ENCODE peak calls at places on chromosome 10, in ten cellular contexts. One of them, this sample, is unnamed.

GRCh38 chr10:86945361-86946214 is 11.8 kb downstream of the MMRN2 start:
- DNase-seq in CD4-positive, CD25-positive, alpha-beta regulatory T cell: no peak
- DNase-seq in MM.1S: no peak
- DNase-seq in CD8-positive, alpha-beta T cell: no peak
- DNase-seq in A549: no peak
- DNase-seq in SJSA1: no peak
- DNase-seq in AG09309: no peak
- DNase-seq in neural progenitor cell: peak
- DNase-seq in lower lobe of right lung: no peak
- DNase-seq in Peyer's patch: no peak
- DNase-seq in this sample: no peak

GRCh38 chr10:60883187-60883586 is 60.8 kb downstream of the RHOBTB1 start:
- DNase-seq in CD4-positive, CD25-positive, alpha-beta regulatory T cell: peak
- DNase-seq in MM.1S: peak
- DNase-seq in CD8-positive, alpha-beta T cell: no peak
- DNase-seq in A549: peak
- DNase-seq in SJSA1: no peak
- DNase-seq in AG09309: no peak
- DNase-seq in neural progenitor cell: peak
- DNase-seq in lower lobe of right lung: no peak
- DNase-seq in Peyer's patch: no peak
- DNase-seq in this sample: no peak

GRCh38 chr10:28054211-28054888 is 55.5 kb upstream of the ODAD2 start:
- DNase-seq in CD4-positive, CD25-positive, alpha-beta regulatory T cell: no peak
- DNase-seq in MM.1S: no peak
- DNase-seq in CD8-positive, alpha-beta T cell: no peak
- DNase-seq in A549: no peak
- DNase-seq in SJSA1: peak
- DNase-seq in AG09309: peak
- DNase-seq in neural progenitor cell: no peak
- DNase-seq in lower lobe of right lung: no peak
- DNase-seq in Peyer's patch: no peak
- DNase-seq in this sample: peak

GRCh38 chr10:96324447-96324846 is 20.2 kb downstream of the DNTT start:
- DNase-seq in CD4-positive, CD25-positive, alpha-beta regulatory T cell: no peak
- DNase-seq in MM.1S: no peak
- DNase-seq in CD8-positive, alpha-beta T cell: no peak
- DNase-seq in A549: no peak
- DNase-seq in SJSA1: no peak
- DNase-seq in AG09309: no peak
- DNase-seq in neural progenitor cell: no peak
- DNase-seq in lower lobe of right lung: no peak
- DNase-seq in Peyer's patch: no peak
- DNase-seq in this sample: no peak

GRCh38 chr10:46314046-46314445 is 27.2 kb downstream of the ANTXRL start:
- DNase-seq in CD4-positive, CD25-positive, alpha-beta regulatory T cell: no peak
- DNase-seq in MM.1S: no peak
- DNase-seq in CD8-positive, alpha-beta T cell: no peak
- DNase-seq in A549: no peak
- DNase-seq in SJSA1: no peak
- DNase-seq in AG09309: no peak
- DNase-seq in neural progenitor cell: no peak
- DNase-seq in lower lobe of right lung: no peak
- DNase-seq in Peyer's patch: peak
- DNase-seq in this sample: no peak

GRCh38 chr10:71587941-71588573 is 131.5 kb downstream of the C10orf105 start:
- DNase-seq in CD4-positive, CD25-positive, alpha-beta regulatory T cell: no peak
- DNase-seq in MM.1S: no peak
- DNase-seq in CD8-positive, alpha-beta T cell: no peak
- DNase-seq in A549: no peak
- DNase-seq in SJSA1: no peak
- DNase-seq in AG09309: no peak
- DNase-seq in neural progenitor cell: no peak
- DNase-seq in lower lobe of right lung: no peak
- DNase-seq in Peyer's patch: no peak
- DNase-seq in this sample: peak

GRCh38 chr10:43036581-43037428 is 40.1 kb upstream of the RET start:
- DNase-seq in CD4-positive, CD25-positive, alpha-beta regulatory T cell: no peak
- DNase-seq in MM.1S: no peak
- DNase-seq in CD8-positive, alpha-beta T cell: no peak
- DNase-seq in A549: no peak
- DNase-seq in SJSA1: no peak
- DNase-seq in AG09309: no peak
- DNase-seq in neural progenitor cell: no peak
- DNase-seq in lower lobe of right lung: no peak
- DNase-seq in Peyer's patch: peak
- DNase-seq in this sample: no peak

GRCh38 chr10:93656155-93656554 is 43.8 kb downstream of the PDE6C start:
- DNase-seq in CD4-positive, CD25-positive, alpha-beta regulatory T cell: no peak
- DNase-seq in MM.1S: no peak
- DNase-seq in CD8-positive, alpha-beta T cell: no peak
- DNase-seq in A549: no peak
- DNase-seq in SJSA1: no peak
- DNase-seq in AG09309: no peak
- DNase-seq in neural progenitor cell: no peak
- DNase-seq in lower lobe of right lung: no peak
- DNase-seq in Peyer's patch: no peak
- DNase-seq in this sample: no peak

GRCh38 chr10:43120948-43121290 is 17.3 kb upstream of the CSGALNACT2 start:
- DNase-seq in CD4-positive, CD25-positive, alpha-beta regulatory T cell: peak
- DNase-seq in MM.1S: no peak
- DNase-seq in CD8-positive, alpha-beta T cell: peak
- DNase-seq in A549: no peak
- DNase-seq in SJSA1: no peak
- DNase-seq in AG09309: no peak
- DNase-seq in neural progenitor cell: no peak
- DNase-seq in lower lobe of right lung: peak
- DNase-seq in Peyer's patch: no peak
- DNase-seq in this sample: no peak

GRCh38 chr10:100303724-100304319 is 17.3 kb upstream of the BLOC1S2 start:
- DNase-seq in CD4-positive, CD25-positive, alpha-beta regulatory T cell: peak
- DNase-seq in MM.1S: peak
- DNase-seq in CD8-positive, alpha-beta T cell: no peak
- DNase-seq in A549: peak
- DNase-seq in SJSA1: no peak
- DNase-seq in AG09309: no peak
- DNase-seq in neural progenitor cell: peak
- DNase-seq in lower lobe of right lung: no peak
- DNase-seq in Peyer's patch: no peak
- DNase-seq in this sample: no peak

GRCh38 chr10:53135897-53136253 is 363.3 kb upstream of the MBL2 start:
- DNase-seq in CD4-positive, CD25-positive, alpha-beta regulatory T cell: no peak
- DNase-seq in MM.1S: peak
- DNase-seq in CD8-positive, alpha-beta T cell: no peak
- DNase-seq in A549: no peak
- DNase-seq in SJSA1: no peak
- DNase-seq in AG09309: no peak
- DNase-seq in neural progenitor cell: no peak
- DNase-seq in lower lobe of right lung: no peak
- DNase-seq in Peyer's patch: no peak
- DNase-seq in this sample: no peak

GRCh38 chr10:80487791-80488538 is 33.9 kb downstream of the TSPAN14 start:
- DNase-seq in CD4-positive, CD25-positive, alpha-beta regulatory T cell: peak
- DNase-seq in MM.1S: no peak
- DNase-seq in CD8-positive, alpha-beta T cell: peak
- DNase-seq in A549: no peak
- DNase-seq in SJSA1: no peak
- DNase-seq in AG09309: no peak
- DNase-seq in neural progenitor cell: no peak
- DNase-seq in lower lobe of right lung: peak
- DNase-seq in Peyer's patch: no peak
- DNase-seq in this sample: no peak

GRCh38 chr10:72075184-72076115 is 12.9 kb downstream of the SPOCK2 start:
- DNase-seq in CD4-positive, CD25-positive, alpha-beta regulatory T cell: no peak
- DNase-seq in MM.1S: no peak
- DNase-seq in CD8-positive, alpha-beta T cell: no peak
- DNase-seq in A549: no peak
- DNase-seq in SJSA1: no peak
- DNase-seq in AG09309: no peak
- DNase-seq in neural progenitor cell: no peak
- DNase-seq in lower lobe of right lung: peak
- DNase-seq in Peyer's patch: peak
- DNase-seq in this sample: no peak

GRCh38 chr10:129136074-129136473 is 331.0 kb upstream of the MGMT start:
- DNase-seq in CD4-positive, CD25-positive, alpha-beta regulatory T cell: no peak
- DNase-seq in MM.1S: no peak
- DNase-seq in CD8-positive, alpha-beta T cell: no peak
- DNase-seq in A549: no peak
- DNase-seq in SJSA1: no peak
- DNase-seq in AG09309: no peak
- DNase-seq in neural progenitor cell: no peak
- DNase-seq in lower lobe of right lung: no peak
- DNase-seq in Peyer's patch: no peak
- DNase-seq in this sample: no peak

GRCh38 chr10:127536972-127537760 is 11.9 kb upstream of the NPS start:
- DNase-seq in CD4-positive, CD25-positive, alpha-beta regulatory T cell: no peak
- DNase-seq in MM.1S: no peak
- DNase-seq in CD8-positive, alpha-beta T cell: no peak
- DNase-seq in A549: no peak
- DNase-seq in SJSA1: no peak
- DNase-seq in AG09309: no peak
- DNase-seq in neural progenitor cell: no peak
- DNase-seq in lower lobe of right lung: no peak
- DNase-seq in Peyer's patch: no peak
- DNase-seq in this sample: no peak

GRCh38 chr10:70053896-70054641 is 1.4 kb downstream of the MACROH2A2 start:
- DNase-seq in CD4-positive, CD25-positive, alpha-beta regulatory T cell: no peak
- DNase-seq in MM.1S: no peak
- DNase-seq in CD8-positive, alpha-beta T cell: no peak
- DNase-seq in A549: peak
- DNase-seq in SJSA1: peak
- DNase-seq in AG09309: no peak
- DNase-seq in neural progenitor cell: peak
- DNase-seq in lower lobe of right lung: no peak
- DNase-seq in Peyer's patch: peak
- DNase-seq in this sample: no peak
- H3K4me3 ChIP-seq in CD4-positive, CD25-positive, alpha-beta regulatory T cell: no peak
- H3K4me3 ChIP-seq in MM.1S: no peak
- H3K4me3 ChIP-seq in CD8-positive, alpha-beta T cell: no peak
- H3K4me3 ChIP-seq in A549: peak
- H3K4me3 ChIP-seq in SJSA1: peak
- H3K4me3 ChIP-seq in AG09309: peak
- H3K4me3 ChIP-seq in neural progenitor cell: peak
- H3K4me3 ChIP-seq in lower lobe of right lung: peak
- H3K4me3 ChIP-seq in Peyer's patch: peak
- H3K4me3 ChIP-seq in this sample: peak

GRCh38 chr10:103120546-103120945 is 72.5 kb downstream of the NT5C2 start:
- DNase-seq in CD4-positive, CD25-positive, alpha-beta regulatory T cell: no peak
- DNase-seq in MM.1S: no peak
- DNase-seq in CD8-positive, alpha-beta T cell: no peak
- DNase-seq in A549: no peak
- DNase-seq in SJSA1: no peak
- DNase-seq in AG09309: no peak
- DNase-seq in neural progenitor cell: no peak
- DNase-seq in lower lobe of right lung: no peak
- DNase-seq in Peyer's patch: no peak
- DNase-seq in this sample: no peak
- H3K4me3 ChIP-seq in CD4-positive, CD25-positive, alpha-beta regulatory T cell: no peak
- H3K4me3 ChIP-seq in MM.1S: no peak
- H3K4me3 ChIP-seq in CD8-positive, alpha-beta T cell: no peak
- H3K4me3 ChIP-seq in A549: no peak
- H3K4me3 ChIP-seq in SJSA1: no peak
- H3K4me3 ChIP-seq in AG09309: no peak
- H3K4me3 ChIP-seq in neural progenitor cell: no peak
- H3K4me3 ChIP-seq in lower lobe of right lung: no peak
- H3K4me3 ChIP-seq in Peyer's patch: no peak
- H3K4me3 ChIP-seq in this sample: no peak

GRCh38 chr10:50607526-50607925 is 16.2 kb downstream of the SGMS1 start:
- DNase-seq in CD4-positive, CD25-positive, alpha-beta regulatory T cell: no peak
- DNase-seq in MM.1S: no peak
- DNase-seq in CD8-positive, alpha-beta T cell: no peak
- DNase-seq in A549: no peak
- DNase-seq in SJSA1: no peak
- DNase-seq in AG09309: no peak
- DNase-seq in neural progenitor cell: no peak
- DNase-seq in lower lobe of right lung: no peak
- DNase-seq in Peyer's patch: no peak
- DNase-seq in this sample: no peak
- H3K4me3 ChIP-seq in CD4-positive, CD25-positive, alpha-beta regulatory T cell: peak
- H3K4me3 ChIP-seq in MM.1S: no peak
- H3K4me3 ChIP-seq in CD8-positive, alpha-beta T cell: no peak
- H3K4me3 ChIP-seq in A549: no peak
- H3K4me3 ChIP-seq in SJSA1: no peak
- H3K4me3 ChIP-seq in AG09309: no peak
- H3K4me3 ChIP-seq in neural progenitor cell: no peak
- H3K4me3 ChIP-seq in lower lobe of right lung: no peak
- H3K4me3 ChIP-seq in Peyer's patch: no peak
- H3K4me3 ChIP-seq in this sample: no peak

GRCh38 chr10:102241037-102241443 is 272 bp downstream of the PITX3 start:
- DNase-seq in CD4-positive, CD25-positive, alpha-beta regulatory T cell: no peak
- DNase-seq in MM.1S: no peak
- DNase-seq in CD8-positive, alpha-beta T cell: no peak
- DNase-seq in A549: no peak
- DNase-seq in SJSA1: no peak
- DNase-seq in AG09309: no peak
- DNase-seq in neural progenitor cell: no peak
- DNase-seq in lower lobe of right lung: no peak
- DNase-seq in Peyer's patch: no peak
- DNase-seq in this sample: no peak

GRCh38 chr10:102241444-102242117 is at the start of gene PITX3:
- DNase-seq in CD4-positive, CD25-positive, alpha-beta regulatory T cell: peak
- DNase-seq in MM.1S: peak
- DNase-seq in CD8-positive, alpha-beta T cell: peak
- DNase-seq in A549: peak
- DNase-seq in SJSA1: peak
- DNase-seq in AG09309: no peak
- DNase-seq in neural progenitor cell: peak
- DNase-seq in lower lobe of right lung: peak
- DNase-seq in Peyer's patch: peak
- DNase-seq in this sample: peak

GRCh38 chr10:102243304-102243703 is 2.0 kb upstream of the PITX3 start:
- DNase-seq in CD4-positive, CD25-positive, alpha-beta regulatory T cell: no peak
- DNase-seq in MM.1S: no peak
- DNase-seq in CD8-positive, alpha-beta T cell: no peak
- DNase-seq in A549: no peak
- DNase-seq in SJSA1: no peak
- DNase-seq in AG09309: no peak
- DNase-seq in neural progenitor cell: no peak
- DNase-seq in lower lobe of right lung: no peak
- DNase-seq in Peyer's patch: no peak
- DNase-seq in this sample: no peak

GRCh38 chr10:102240467-102241036 is 760 bp downstream of the PITX3 start:
- DNase-seq in CD4-positive, CD25-positive, alpha-beta regulatory T cell: no peak
- DNase-seq in MM.1S: no peak
- DNase-seq in CD8-positive, alpha-beta T cell: no peak
- DNase-seq in A549: no peak
- DNase-seq in SJSA1: no peak
- DNase-seq in AG09309: no peak
- DNase-seq in neural progenitor cell: peak
- DNase-seq in lower lobe of right lung: no peak
- DNase-seq in Peyer's patch: no peak
- DNase-seq in this sample: no peak

GRCh38 chr10:102242118-102242485 is 790 bp upstream of the PITX3 start:
- DNase-seq in CD4-positive, CD25-positive, alpha-beta regulatory T cell: no peak
- DNase-seq in MM.1S: no peak
- DNase-seq in CD8-positive, alpha-beta T cell: no peak
- DNase-seq in A549: no peak
- DNase-seq in SJSA1: no peak
- DNase-seq in AG09309: no peak
- DNase-seq in neural progenitor cell: no peak
- DNase-seq in lower lobe of right lung: no peak
- DNase-seq in Peyer's patch: no peak
- DNase-seq in this sample: no peak
- H3K4me3 ChIP-seq in CD4-positive, CD25-positive, alpha-beta regulatory T cell: peak
- H3K4me3 ChIP-seq in MM.1S: peak
- H3K4me3 ChIP-seq in CD8-positive, alpha-beta T cell: peak
- H3K4me3 ChIP-seq in A549: peak
- H3K4me3 ChIP-seq in SJSA1: peak
- H3K4me3 ChIP-seq in AG09309: peak
- H3K4me3 ChIP-seq in neural progenitor cell: peak
- H3K4me3 ChIP-seq in lower lobe of right lung: peak
- H3K4me3 ChIP-seq in Peyer's patch: peak
- H3K4me3 ChIP-seq in this sample: peak